ENCODE peak calls at places on chromosomes 3 and 15, in ten cellular contexts. W is Caco-2, A is pulmonary artery endothelial cell, P is GM20000, Y is astrocyte of the spinal cord, S is mesendoderm, I is H54, L is skeletal muscle cell, G is NCI-H1105, V is stomach. U is an unnamed sample.

GRCh38 chr3:177524742-177525141 is 327.5 kb upstream of the TBL1XR1 start:
- DNase-seq in Y (no peak), G (no peak), L (no peak), V (no peak), I (no peak), W (no peak), A (no peak), P (no peak), S (no peak), U (no peak)

GRCh38 chr3:120637836-120638559 is 41.9 kb downstream of the NDUFB4 start:
- DNase-seq in V (no peak), I (no peak), W (no peak), S (peak), Y (no peak), A (no peak), G (no peak), L (no peak), P (no peak), U (no peak)

GRCh38 chr3:15271030-15271429 is 61.4 kb downstream of the SH3BP5 start:
- DNase-seq in L (no peak), I (no peak), W (no peak), G (no peak), S (no peak), Y (no peak), A (no peak), P (no peak), V (no peak), U (no peak)

GRCh38 chr15:49847436-49847835 is 226.6 kb downstream of the DTWD1 start:
- DNase-seq in I (no peak), V (no peak), W (no peak), P (no peak), L (peak), S (no peak), Y (peak), A (no peak), G (no peak), U (no peak)

GRCh38 chr15:25859838-25860645 is 3.1 kb downstream of the ATP10A start:
- DNase-seq in A (no peak), G (no peak), V (peak), P (no peak), W (no peak), S (no peak), L (no peak), I (no peak), Y (no peak), U (no peak)

GRCh38 chr3:39132096-39133092 is 21.0 kb downstream of the CSRNP1 start:
- DNase-seq in V (peak), Y (no peak), G (no peak), L (no peak), A (no peak), P (no peak), S (no peak), I (no peak), W (no peak), U (no peak)

GRCh38 chr3:52707585-52707984 is 1.7 kb downstream of the SPCS1 start:
- DNase-seq in A (no peak), G (no peak), P (peak), I (no peak), S (no peak), W (no peak), Y (no peak), V (no peak), L (no peak), U (no peak)

GRCh38 chr3:168117853-168118313 is 22.2 kb upstream of the GOLIM4 start:
- DNase-seq in G (no peak), P (no peak), A (no peak), I (no peak), L (no peak), V (no peak), Y (peak), S (no peak), W (no peak), U (no peak)

GRCh38 chr15:101296418-101297405 is 1.7 kb upstream of the SNRPA1 start:
- DNase-seq in L (peak), I (no peak), G (no peak), Y (peak), P (no peak), S (no peak), V (no peak), A (no peak), W (no peak), U (peak)

GRCh38 chr15:67501177-67501835 is 19.6 kb upstream of the C15orf61 start:
- DNase-seq in Y (peak), L (no peak), A (no peak), V (no peak), I (no peak), P (peak), S (peak), W (no peak), G (peak), U (no peak)

GRCh38 chr3:137998643-137999042 is 11.3 kb upstream of the CLDN18 start:
- DNase-seq in I (no peak), Y (no peak), W (no peak), S (no peak), L (no peak), P (no peak), V (peak), A (no peak), G (no peak), U (no peak)

GRCh38 chr3:124297062-124297980 is 305.4 kb upstream of the ROPN1 start:
- DNase-seq in V (no peak), L (no peak), A (no peak), G (no peak), P (no peak), Y (no peak), W (no peak), I (no peak), S (no peak), U (no peak)

GRCh38 chr15:69729167-69729748 is 276.6 kb downstream of the RPLP1 start:
- DNase-seq in G (no peak), L (no peak), V (peak), P (peak), Y (no peak), I (peak), A (no peak), W (no peak), S (peak), U (peak)

GRCh38 chr3:46844397-46844796 is 18.8 kb downstream of the MYL3 start:
- DNase-seq in Y (no peak), I (no peak), V (no peak), G (no peak), W (no peak), P (no peak), A (no peak), S (peak), L (no peak), U (no peak)

GRCh38 chr3:57152150-57152549 is 13.0 kb downstream of the IL17RD start:
- DNase-seq in G (no peak), V (no peak), I (no peak), Y (peak), S (no peak), W (no peak), A (no peak), P (no peak), L (no peak), U (no peak)

GRCh38 chr3:122835590-122835989 is 40.7 kb downstream of the SLC49A4 start:
- DNase-seq in L (no peak), G (no peak), I (no peak), S (no peak), A (no peak), V (no peak), W (no peak), Y (no peak), P (no peak), U (no peak)

GRCh38 chr15:89576417-89576773 is 1.1 kb downstream of the TICRR start:
- DNase-seq in I (no peak), Y (peak), V (no peak), A (no peak), W (no peak), S (no peak), P (no peak), L (no peak), G (no peak), U (no peak)

GRCh38 chr3:112619295-112619694 is 21.6 kb downstream of the CCDC80 start:
- DNase-seq in A (no peak), Y (no peak), W (no peak), S (no peak), G (no peak), P (no peak), L (no peak), I (no peak), V (no peak), U (peak)

GRCh38 chr3:143389388-143389787 is 269.8 kb downstream of the CHST2 start:
- DNase-seq in G (no peak), Y (no peak), W (no peak), A (no peak), S (no peak), L (no peak), P (no peak), V (no peak), I (no peak), U (no peak)

GRCh38 chr3:169966951-169967915 is 626 bp downstream of the SEC62 start:
- DNase-seq in P (peak), W (peak), I (peak), A (no peak), G (peak), S (peak), V (peak), Y (peak), L (no peak), U (peak)

GRCh38 chr15:90949979-90950675 is 4.6 kb upstream of the RCCD1 start:
- DNase-seq in V (no peak), A (no peak), S (no peak), P (no peak), G (no peak), I (no peak), Y (no peak), W (no peak), L (no peak), U (no peak)

GRCh38 chr3:169264711-169265110 is 398.8 kb downstream of the MECOM start:
- DNase-seq in L (no peak), W (no peak), Y (peak), G (peak), P (no peak), S (no peak), V (peak), I (peak), A (peak), U (no peak)

GRCh38 chr15:95196176-95196915 is 965.0 kb downstream of the MCTP2 start:
- DNase-seq in G (no peak), L (no peak), P (no peak), W (no peak), S (peak), A (no peak), I (no peak), Y (no peak), V (no peak), U (peak)

GRCh38 chr15:78438595-78439285 is 724 bp downstream of the IREB2 start:
- DNase-seq in G (no peak), S (peak), V (no peak), L (no peak), A (no peak), P (peak), W (no peak), Y (peak), I (no peak), U (no peak)

GRCh38 chr3:152719264-152719663 is 115.7 kb upstream of the P2RY1 start:
- DNase-seq in S (peak), P (no peak), L (peak), A (no peak), W (no peak), Y (peak), V (no peak), I (no peak), G (no peak), U (peak)

GRCh38 chr3:132386259-132386658 is 31.0 kb upstream of the DNAJC13 start:
- DNase-seq in Y (no peak), S (no peak), G (no peak), W (no peak), P (no peak), I (no peak), V (no peak), A (no peak), L (no peak), U (no peak)

GRCh38 chr15:39506146-39506545 is 74.7 kb upstream of the THBS1 start:
- DNase-seq in I (no peak), W (no peak), V (no peak), A (no peak), S (no peak), G (no peak), Y (no peak), L (no peak), P (no peak), U (no peak)

GRCh38 chr3:38521391-38521987 is 25.3 kb downstream of the EXOG start:
- DNase-seq in L (no peak), W (peak), V (peak), G (peak), P (peak), S (peak), A (peak), I (no peak), Y (peak), U (peak)

GRCh38 chr15:60299452-60300047 is 98.2 kb downstream of the ANXA2 start:
- DNase-seq in Y (peak), P (no peak), S (peak), I (no peak), V (peak), A (no peak), G (peak), W (no peak), L (no peak), U (no peak)

GRCh38 chr3:149621218-149622005 is 36.4 kb downstream of the WWTR1 start:
- DNase-seq in I (peak), P (no peak), G (no peak), W (no peak), V (no peak), L (peak), S (no peak), A (no peak), Y (peak), U (peak)

GRCh38 chr3:52231502-52232278 is 6.2 kb upstream of the TLR9 start:
- DNase-seq in A (no peak), I (no peak), Y (no peak), S (peak), V (peak), W (no peak), G (peak), L (no peak), P (peak), U (peak)

GRCh38 chr3:56851966-56852884 is 50.5 kb upstream of the ARHGEF3 start:
- DNase-seq in G (no peak), I (no peak), L (no peak), A (no peak), P (no peak), S (no peak), V (no peak), Y (no peak), W (no peak), U (no peak)

GRCh38 chr3:71753716-71754609 is at the start of gene GPR27:
- DNase-seq in I (no peak), Y (peak), S (peak), G (no peak), A (no peak), W (no peak), P (peak), L (peak), V (no peak), U (no peak)

GRCh38 chr15:78044407-78045155 is 32.9 kb downstream of the TBC1D2B start:
- DNase-seq in P (no peak), L (no peak), G (no peak), I (no peak), V (no peak), S (no peak), Y (no peak), A (no peak), W (no peak), U (no peak)